ENCODE peak calls at places on chromosomes 4 and X, in six cellular contexts. S, M, C, H, L and U are unnamed samples.

GRCh38 chrX:103488332-103488731 is 31.0 kb downstream of the RAB40A start:
- DNase-seq in S (peak; percentile 45), M (no peak), C (no peak), H (peak; percentile 38), L (no peak), U (no peak)

GRCh38 chrX:70219938-70220764 is 14.3 kb upstream of the AWAT1 start:
- DNase-seq in S (peak; percentile 93), M (peak; percentile 5), C (no peak), H (peak; percentile 73), L (no peak), U (no peak)

GRCh38 chr4:154364012-154364863 is 127.4 kb downstream of the DCHS2 start:
- DNase-seq in S (no peak), M (peak; percentile 8), C (no peak), H (no peak), L (no peak), U (no peak)

GRCh38 chr4:166535865-166536264 is 662.8 kb downstream of the TLL1 start:
- DNase-seq in S (no peak), M (no peak), C (no peak), H (no peak), L (no peak), U (no peak)

GRCh38 chr4:117588771-117589170 is 445.5 kb upstream of the NDST3 start:
- DNase-seq in S (no peak), M (no peak), C (no peak), H (no peak), L (no peak), U (no peak)

GRCh38 chr4:117064297-117064696 is 21.1 kb downstream of the TRAM1L1 start:
- DNase-seq in S (peak; percentile 59), M (no peak), C (no peak), H (no peak), L (no peak), U (no peak)

GRCh38 chr4:78345237-78345636 is 206.3 kb upstream of the ANXA3 start:
- DNase-seq in S (no peak), M (no peak), C (no peak), H (no peak), L (no peak), U (no peak)

GRCh38 chr4:107392380-107392779 is 327.7 kb downstream of the PAPSS1 start:
- DNase-seq in S (no peak), M (no peak), C (no peak), H (no peak), L (no peak), U (no peak)

GRCh38 chrX:119410027-119410819 is 11.1 kb downstream of the SLC25A43 start:
- DNase-seq in S (peak; percentile 90), M (peak; percentile 23), C (no peak), H (peak; percentile 73), L (peak; percentile 60), U (peak; percentile 60)

GRCh38 chr4:7197910-7198309 is 5.6 kb downstream of the SORCS2 start:
- DNase-seq in S (no peak), M (no peak), C (no peak), H (no peak), L (no peak), U (no peak)

GRCh38 chr4:61201562-61202099 is 1.5 kb downstream of the ADGRL3 start:
- DNase-seq in S (no peak), M (no peak), C (no peak), H (peak; percentile 11), L (no peak), U (no peak)

GRCh38 chr4:52051615-52052474 is 741 bp downstream of the SPATA18 start:
- DNase-seq in S (no peak), M (peak; percentile 25), C (peak; percentile 19), H (peak; percentile 89), L (peak; percentile 82), U (peak; percentile 74)

GRCh38 chrX:39688576-39689373 is 409.0 kb downstream of the BCOR start:
- DNase-seq in S (peak; percentile 50), M (peak; percentile 8), C (no peak), H (peak; percentile 38), L (peak; percentile 75), U (no peak)

GRCh38 chr4:54908744-54909143 is 216.7 kb downstream of the KDR start:
- DNase-seq in S (no peak), M (no peak), C (no peak), H (no peak), L (no peak), U (no peak)

GRCh38 chrX:39907964-39908616 is 189.7 kb downstream of the BCOR start:
- DNase-seq in S (peak; percentile 94), M (peak; percentile 18), C (peak; percentile 53), H (peak; percentile 85), L (peak; percentile 52), U (peak; percentile 68)

GRCh38 chrX:117982702-117983392 is 133.8 kb downstream of the KLHL13 start:
- DNase-seq in S (no peak), M (no peak), C (no peak), H (no peak), L (no peak), U (no peak)

GRCh38 chr4:23422878-23423277 is 467.0 kb downstream of the PPARGC1A start:
- DNase-seq in S (no peak), M (no peak), C (no peak), H (no peak), L (no peak), U (no peak)

GRCh38 chrX:153818571-153819397 is 11.6 kb downstream of the PDZD4 start:
- DNase-seq in S (peak; percentile 24), M (no peak), C (no peak), H (no peak), L (peak; percentile 49), U (no peak)

GRCh38 chr4:66590488-66591215 is 920.4 kb upstream of the EPHA5 start:
- DNase-seq in S (peak; percentile 60), M (no peak), C (no peak), H (peak; percentile 13), L (no peak), U (no peak)

GRCh38 chr4:159400782-159401712 is 298.2 kb downstream of the RAPGEF2 start:
- DNase-seq in S (no peak), M (no peak), C (no peak), H (no peak), L (no peak), U (no peak)

GRCh38 chrX:13721819-13722527 is 12.4 kb downstream of the TRAPPC2 start:
- DNase-seq in S (peak; percentile 64), M (no peak), C (no peak), H (peak; percentile 80), L (no peak), U (no peak)

GRCh38 chr4:156169011-156169410 is 215.3 kb upstream of the CTSO start:
- DNase-seq in S (peak; percentile 75), M (no peak), C (no peak), H (peak; percentile 90), L (no peak), U (no peak)

GRCh38 chr4:133802741-133803140 is 398.8 kb downstream of the PABPC4L start:
- DNase-seq in S (peak; percentile 59), M (no peak), C (no peak), H (peak; percentile 70), L (no peak), U (no peak)

GRCh38 chr4:79652232-79652631 is 244.2 kb upstream of the GK2 start:
- DNase-seq in S (peak; percentile 77), M (no peak), C (no peak), H (peak; percentile 91), L (no peak), U (no peak)

GRCh38 chrX:45714864-45715263 is 514.2 kb upstream of the DIPK2B start:
- DNase-seq in S (peak; percentile 97), M (no peak), C (peak; percentile 2), H (peak; percentile 56), L (no peak), U (no peak)

GRCh38 chrX:131792356-131792749 is 230.7 kb upstream of the STK26 start:
- DNase-seq in S (peak; percentile 23), M (no peak), C (no peak), H (no peak), L (peak; percentile 93), U (peak; percentile 90)

GRCh38 chr4:113692809-113693411 is 68.6 kb downstream of the CAMK2D start:
- DNase-seq in S (peak; percentile 13), M (no peak), C (no peak), H (no peak), L (no peak), U (no peak)

GRCh38 chr4:56302775-56303174 is 84.5 kb downstream of the AASDH start:
- DNase-seq in S (no peak), M (no peak), C (no peak), H (no peak), L (no peak), U (no peak)

GRCh38 chr4:44652002-44652401 is 577 bp upstream of the YIPF7 start:
- DNase-seq in S (no peak), M (no peak), C (no peak), H (no peak), L (no peak), U (no peak)

GRCh38 chrX:18415386-18415785 is 10.0 kb upstream of the CDKL5 start:
- DNase-seq in S (no peak), M (no peak), C (no peak), H (peak; percentile 32), L (no peak), U (no peak)
- H3K4me1 ChIP-seq in S (no peaks in the 10 kb centered on the region), M (no peaks in the 10 kb centered on the region), C (no peaks in the 10 kb centered on the region), H (no peaks in the 10 kb centered on the region), L (no peaks in the 10 kb centered on the region), U (no peaks in the 10 kb centered on the region)

GRCh38 chr4:138255917-138256597 is 13.9 kb upstream of the SLC7A11 start:
- DNase-seq in S (no peak), M (no peak), C (no peak), H (no peak), L (peak; percentile 27), U (no peak)
- H3K4me3 ChIP-seq in S (no peak overlapping the region), M (no peak overlapping the region), C (no peak overlapping the region), H (no peak overlapping the region), L (no peak overlapping the region), U (no peak overlapping the region)

GRCh38 chrX:150846130-150846529 is 52.3 kb downstream of the CD99L2 start:
- DNase-seq in S (no peak), M (no peak), C (no peak), H (no peak), L (no peak), U (no peak)

GRCh38 chrX:150844016-150844415 is 54.5 kb downstream of the CD99L2 start:
- DNase-seq in S (peak; percentile 47), M (no peak), C (no peak), H (no peak), L (no peak), U (no peak)

GRCh38 chrX:150842198-150842553 is 56.3 kb downstream of the CD99L2 start:
- DNase-seq in S (no peak), M (no peak), C (no peak), H (no peak), L (no peak), U (no peak)

GRCh38 chrX:150847088-150847487 is 51.4 kb downstream of the CD99L2 start:
- DNase-seq in S (no peak), M (no peak), C (no peak), H (no peak), L (no peak), U (no peak)

DNA sequence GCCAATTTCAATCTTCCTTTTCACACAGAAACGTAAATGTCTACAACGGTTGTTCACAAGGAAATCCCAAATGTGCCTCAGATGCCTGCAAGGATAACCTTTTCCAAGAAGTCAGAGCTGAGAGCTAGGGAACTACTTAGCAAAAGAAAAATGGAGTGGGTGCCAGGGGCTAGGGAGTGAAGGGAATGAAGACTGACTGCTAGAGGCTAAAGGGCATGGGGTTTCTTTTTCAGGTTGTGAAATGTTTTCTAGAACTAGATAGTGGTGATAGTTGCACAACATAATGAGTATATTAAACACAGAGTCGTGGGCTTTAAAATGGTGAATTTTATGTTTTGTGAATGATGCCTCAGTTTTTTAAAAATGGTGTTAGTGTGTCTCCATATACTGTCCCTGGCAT is 53.4 kb downstream of the CD99L2 start:
- DNase-seq in S (no peak), M (no peak), C (no peak), H (no peak), L (no peak), U (no peak)
- H3K27ac ChIP-seq in S (no peak overlapping the region), M (no peak overlapping the region), C (no peak overlapping the region), H (no peak overlapping the region), L (no peak overlapping the region), U (no peak overlapping the region)

GRCh38 chr4:24514808-24515207 is 69.5 kb downstream of the DHX15 start:
- DNase-seq in S (peak; percentile 16), M (no peak), C (no peak), H (no peak), L (no peak), U (no peak)
- H3K4me1 ChIP-seq in S (no peaks in the 10 kb centered on the region), M (peaks cover 14% of the 10 kb centered on the region), C (peaks cover 9% of the 10 kb centered on the region), H (no peaks in the 10 kb centered on the region), L (peaks cover 28% of the 10 kb centered on the region), U (peaks cover 12% of the 10 kb centered on the region)